ENCODE peak calls at places on chromosomes 4 and X, in five cellular contexts. V is IMR-90, Z is hepatocyte, C is AG04450, D is colonic mucosa. X is an unnamed sample. For H3K9me3, the result is how much of the 10 kb centered on the place peaks cover.

GRCh38 chrX:29241831-29242230 is 654.6 kb downstream of the IL1RAPL1 start:
- DNase-seq in V (peak), C (no peak), Z (peak), D (no peak), X (no peak)

GRCh38 chr4:8198206-8198905 is 734 bp upstream of the SH3TC1 start:
- DNase-seq in D (peak), Z (no peak), C (no peak), V (no peak), X (no peak)

GRCh38 chrX:799808-800207 is 169.2 kb downstream of the SHOX start:
- DNase-seq in D (no peak), V (no peak), Z (no peak), C (no peak), X (no peak)

GRCh38 chrX:153766098-153766817 is 2.2 kb downstream of the PLXNB3 start:
- DNase-seq in V (peak), Z (peak), C (peak), D (no peak), X (no peak)

GRCh38 chr4:152063301-152064235 is 302.8 kb upstream of the GATB start:
- DNase-seq in Z (peak), D (peak), C (no peak), V (no peak), X (no peak)

GRCh38 chr4:88969271-88969670 is 87.7 kb downstream of the FAM13A start:
- DNase-seq in Z (no peak), D (no peak), C (no peak), V (no peak), X (no peak)

GRCh38 chr4:20984011-20984836 is 284.0 kb downstream of the PACRGL start:
- DNase-seq in C (no peak), D (no peak), Z (peak), V (no peak), X (peak)

GRCh38 chr4:128690009-128690408 is 119.5 kb upstream of the JADE1 start:
- DNase-seq in Z (no peak), D (no peak), C (no peak), V (no peak), X (no peak)

GRCh38 chrX:55908685-55909212 is 191.2 kb downstream of the RRAGB start:
- DNase-seq in D (peak), Z (peak), V (no peak), C (no peak), X (peak)

GRCh38 chr4:10075953-10076391 is 40.6 kb downstream of the WDR1 start:
- DNase-seq in Z (no peak), D (no peak), C (no peak), V (no peak), X (no peak)

GRCh38 chrX:71181558-71181909 is 36.9 kb downstream of the NLGN3 start:
- DNase-seq in Z (no peak), C (no peak), D (peak), V (no peak), X (no peak)

GRCh38 chr4:82774711-82775171 is 23.9 kb downstream of the SCD5 start:
- DNase-seq in C (no peak), Z (no peak), V (peak), D (no peak), X (no peak)

GRCh38 chrX:26918633-26919032 is 544.5 kb downstream of the PPP4R3C start:
- DNase-seq in D (no peak), V (no peak), C (no peak), Z (peak), X (peak)

GRCh38 chrX:12002876-12003275 is 135.4 kb upstream of the FRMPD4 start:
- DNase-seq in Z (no peak), D (no peak), C (no peak), V (peak), X (no peak)

GRCh38 chr4:7387925-7388324 is 46.8 kb downstream of the PSAPL1 start:
- DNase-seq in D (no peak), V (no peak), Z (no peak), C (no peak), X (no peak)

GRCh38 chr4:4383085-4383484 is 3.8 kb upstream of the NSG1 start:
- DNase-seq in C (no peak), D (no peak), Z (no peak), V (no peak), X (no peak)

GRCh38 chr4:88522702-88523324 is 763 bp downstream of the PYURF start:
- DNase-seq in C (no peak), Z (peak), V (peak), D (peak), X (peak)

GRCh38 chr4:173195708-173196107 is 27.1 kb downstream of the GALNT7 start:
- DNase-seq in Z (no peak), D (no peak), V (no peak), C (no peak), X (no peak)

GRCh38 chr4:109554971-109555370 is 5.1 kb upstream of the MCUB start:
- DNase-seq in D (no peak), V (no peak), Z (no peak), C (no peak), X (no peak)

GRCh38 chr4:112036881-112037280 is 108.4 kb upstream of the FAM241A start:
- DNase-seq in V (no peak), Z (no peak), C (no peak), D (no peak), X (no peak)

GRCh38 chr4:185005209-185005819 is 13.0 kb upstream of the HELT start:
- DNase-seq in V (peak), C (peak), D (peak), Z (peak), X (peak)

GRCh38 chr4:119774840-119775239 is 146.2 kb upstream of the PDE5A start:
- DNase-seq in D (no peak), Z (no peak), C (no peak), V (no peak), X (no peak)

GRCh38 chr4:186366326-186366725 is 100.3 kb downstream of the F11 start:
- DNase-seq in C (no peak), D (no peak), V (no peak), Z (no peak), X (no peak)

GRCh38 chrX:38335382-38335781 is 8.1 kb upstream of the RPGR start:
- DNase-seq in Z (no peak), D (no peak), C (no peak), V (no peak), X (no peak)

GRCh38 chr4:154623995-154624394 is 11.5 kb upstream of the FGG start:
- DNase-seq in V (no peak), C (no peak), Z (no peak), D (no peak), X (no peak)

GRCh38 chr4:146342600-146343192 is 128.4 kb downstream of the REELD1 start:
- DNase-seq in Z (peak), V (peak), C (no peak), D (peak), X (no peak)

GRCh38 chr4:2848449-2848848 is 4.8 kb downstream of the ADD1 start:
- DNase-seq in Z (no peak), V (peak), C (no peak), D (no peak), X (no peak)

GRCh38 chrX:100931218-100931924 is 2.7 kb upstream of the XKRX start:
- DNase-seq in Z (no peak), D (no peak), V (no peak), C (no peak), X (no peak)

GRCh38 chrX:1403228-1403627 is 11.3 kb upstream of the SLC25A6 start:
- DNase-seq in D (no peak), V (no peak), Z (no peak), C (no peak), X (no peak)

GRCh38 chr4:156778606-156779005 is 193.0 kb downstream of the PDGFC start:
- DNase-seq in V (peak), C (peak), Z (no peak), D (no peak), X (no peak)

GRCh38 chr4:94253036-94253435 is 45.4 kb downstream of the SMARCAD1 start:
- DNase-seq in D (no peak), Z (no peak), C (no peak), V (peak), X (no peak)

GRCh38 chrX:23578079-23578478 is 89.2 kb upstream of the PRDX4 start:
- DNase-seq in D (no peak), V (no peak), C (no peak), Z (no peak), X (no peak)

GRCh38 chr4:156197216-156197615 is 243.6 kb upstream of the CTSO start:
- DNase-seq in D (no peak), C (no peak), Z (no peak), V (no peak), X (no peak)

GRCh38 chr4:112982677-112983076 is 66.8 kb upstream of the ANK2 start:
- DNase-seq in C (no peak), V (no peak), Z (no peak), D (no peak), X (no peak)

GRCh38 chr4:184745747-184746531 is 12.0 kb upstream of the CENPU start:
- DNase-seq in C (peak), D (peak), V (peak), Z (peak), X (peak)

DNA sequence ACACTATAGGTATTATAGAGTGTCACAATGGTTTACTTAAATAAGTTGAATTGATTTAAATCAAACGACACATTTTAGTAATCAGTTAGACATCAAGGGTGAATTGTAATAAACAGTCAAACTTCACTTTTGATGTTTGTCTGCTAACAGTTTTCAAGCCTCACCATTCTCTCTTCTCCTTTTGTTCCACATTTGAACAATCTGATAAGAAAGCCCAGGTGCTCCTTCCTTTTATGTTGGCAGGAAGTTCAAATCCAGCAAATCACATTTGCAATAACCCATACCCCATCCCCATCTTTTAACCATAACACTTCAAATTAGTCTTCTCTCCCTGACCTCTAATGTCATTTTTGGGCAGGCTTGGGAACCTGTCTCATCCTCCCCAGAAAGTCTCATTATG is 63.4 kb upstream of the GC start:
- DNase-seq in C (no peak), Z (no peak), V (no peak), D (no peak), X (no peak)
- H3K9me3 ChIP-seq in C (under half), Z (under half), V (under half), D (under half), X (under half)

GRCh38 chrX:40152706-40153334 is 55.1 kb upstream of the BCOR start:
- DNase-seq in D (peak), V (no peak), Z (peak), C (no peak), X (no peak)
- H3K9me3 ChIP-seq in D (under half), V (under half), Z (under half), C (under half), X (under half)

DNA sequence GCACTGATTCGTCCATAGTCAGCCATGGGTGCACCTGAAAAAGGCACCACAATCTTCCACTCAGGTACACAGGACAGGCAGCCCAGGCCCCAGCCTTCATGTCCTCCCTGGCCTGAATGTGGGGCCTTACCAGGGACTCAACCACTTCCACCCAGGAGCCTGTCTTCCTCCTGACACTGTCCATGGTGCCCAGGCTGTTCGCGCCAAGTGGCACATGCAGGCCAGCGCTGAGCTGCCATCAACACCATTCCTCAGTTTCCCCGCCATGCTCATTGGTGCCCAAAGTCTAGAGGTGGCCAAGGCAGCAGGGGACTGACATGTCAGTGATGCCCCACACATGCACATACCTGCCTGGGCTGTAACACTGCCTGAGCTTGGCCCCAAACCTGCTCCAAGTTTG is 322.2 kb upstream of the POU3F4 start:
- DNase-seq in Z (no peak), V (no peak), D (no peak), C (no peak), X (no peak)
- H3K9me3 ChIP-seq in Z (under half), V (under half), D (under half), C (under half), X (under half)

GRCh38 chr4:271492-272103 is 33.7 kb downstream of the ZNF732 start:
- DNase-seq in V (no peak), C (no peak), D (no peak), Z (no peak), X (no peak)

GRCh38 chr4:273312-274017 is 31.8 kb downstream of the ZNF732 start:
- DNase-seq in C (no peak), Z (no peak), V (no peak), D (no peak), X (no peak)
- H3K9me3 ChIP-seq in C (under half), Z (under half), V (under half), D (under half), X (half or more)

DNA sequence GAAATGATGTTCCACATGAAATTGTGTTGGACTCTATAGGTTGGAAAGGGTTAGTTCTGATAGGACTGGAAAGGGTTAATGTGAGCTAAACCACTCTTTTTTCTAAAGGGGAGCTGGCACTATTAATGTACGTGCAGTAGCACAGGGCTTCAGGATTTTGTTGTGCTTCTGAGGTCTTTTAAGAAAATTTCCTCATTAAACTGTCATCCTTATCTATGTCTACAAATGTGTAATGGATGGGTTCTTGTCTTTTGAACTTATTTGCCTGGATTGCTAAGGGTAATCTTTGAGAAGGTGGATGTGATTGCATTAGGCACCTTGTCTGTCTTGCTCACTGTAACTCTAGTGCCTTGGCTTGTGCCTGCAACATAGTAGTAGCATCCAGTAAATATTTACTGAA is 106.0 kb upstream of the SLC4A4 start:
- DNase-seq in V (no peak), Z (no peak), D (no peak), C (no peak), X (no peak)
- H3K9me3 ChIP-seq in V (under half), Z (under half), D (under half), C (under half), X (under half)